ENCODE peak calls at places on chromosome 12, in ten cellular contexts. G is left ventricle myocardium inferior; P is brain microvascular endothelial cell; D is CD8-positive, alpha-beta T cell; N is uterus; Q is bronchial epithelial cell; E is fibroblast of mammary gland; J is psoas muscle; I is IMR-90; K is Panc1. C is an unnamed sample.

GRCh38 chr12:13724136-13724535 is 257.3 kb downstream of the GRIN2B start:
- DNase-seq in D (no peak), E (no peak), G (no peak), N (no peak), K (no peak), I (no peak), J (no peak), Q (no peak), P (no peak), C (no peak)

GRCh38 chr12:23421556-23421955 is 527.9 kb downstream of the SOX5 start:
- DNase-seq in J (no peak), E (no peak), N (no peak), I (no peak), D (no peak), K (no peak), G (no peak), P (no peak), Q (peak; percentile 11), C (no peak)

GRCh38 chr12:19710811-19711793 is 271.8 kb downstream of the AEBP2 start:
- DNase-seq in E (peak; percentile 51), P (peak; percentile 5), G (no peak), K (no peak), I (no peak), N (no peak), J (no peak), D (no peak), Q (no peak), C (no peak)

GRCh38 chr12:88390811-88391210 is 189.5 kb downstream of the KITLG start:
- DNase-seq in G (no peak), K (no peak), P (no peak), E (peak; percentile 55), J (no peak), I (no peak), D (no peak), N (no peak), Q (no peak), C (no peak)

GRCh38 chr12:6090786-6091185 is 33.7 kb downstream of the VWF start:
- DNase-seq in D (no peak), K (no peak), P (no peak), Q (peak; percentile 46), I (peak; percentile 90), E (peak; percentile 57), J (no peak), G (peak; percentile 35), N (peak; percentile 61), C (no peak)

GRCh38 chr12:52848661-52849255 is at the start of gene KRT78:
- DNase-seq in N (no peak), Q (no peak), K (no peak), E (no peak), I (no peak), G (no peak), P (no peak), J (no peak), D (no peak), C (no peak)

GRCh38 chr12:44245932-44246331 is 410.1 kb downstream of the TMEM117 start:
- DNase-seq in G (no peak), E (no peak), J (no peak), P (no peak), I (no peak), D (no peak), Q (no peak), N (no peak), K (no peak), C (no peak)

GRCh38 chr12:115174928-115175327 is 491.0 kb upstream of the TBX3 start:
- DNase-seq in J (no peak), I (no peak), D (no peak), P (no peak), N (no peak), G (no peak), Q (no peak), E (no peak), K (no peak), C (no peak)

GRCh38 chr12:115341442-115341841 is 657.5 kb upstream of the TBX3 start:
- DNase-seq in N (peak; percentile 93), E (peak; percentile 100), J (peak; percentile 79), P (peak; percentile 99), G (peak; percentile 53), D (no peak), K (peak; percentile 84), I (peak; percentile 100), Q (peak; percentile 98), C (peak; percentile 99)

GRCh38 chr12:113443030-113443539 is 20.9 kb downstream of the SDSL start:
- DNase-seq in N (no peak), P (no peak), K (no peak), G (no peak), Q (no peak), I (no peak), E (no peak), D (no peak), J (no peak), C (no peak)

GRCh38 chr12:86154620-86155019 is 101.6 kb downstream of the MGAT4C start:
- DNase-seq in Q (no peak), J (no peak), G (no peak), N (no peak), K (no peak), E (no peak), P (no peak), D (no peak), I (no peak), C (no peak)

GRCh38 chr12:11795910-11796459 is 146.5 kb downstream of the ETV6 start:
- DNase-seq in Q (peak; percentile 97), J (no peak), E (peak; percentile 53), G (no peak), N (no peak), I (peak; percentile 91), K (peak; percentile 13), D (no peak), P (peak; percentile 82), C (peak; percentile 72)

DNA sequence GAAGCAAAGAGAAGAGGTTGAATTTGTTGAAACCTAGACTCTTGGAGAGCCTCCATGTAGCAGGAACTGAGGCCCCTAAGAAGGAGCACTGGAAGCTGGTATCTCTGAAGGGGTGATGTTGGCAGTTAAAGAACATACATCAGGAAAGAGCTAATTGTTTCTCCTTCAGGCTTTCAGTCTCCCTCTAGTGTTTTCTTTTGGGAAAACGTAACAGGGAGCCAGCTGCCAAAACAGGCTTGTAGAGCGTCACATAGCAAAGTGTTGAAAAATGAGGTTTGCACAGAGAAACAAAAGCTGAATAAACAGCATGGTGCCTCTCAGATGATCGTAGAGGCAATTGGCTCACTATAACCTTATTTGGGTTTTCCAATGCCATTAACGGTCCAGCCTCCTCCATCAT is 46.9 kb upstream of the CAND1 start:
- DNase-seq in E (peak; percentile 8), I (peak; percentile 10), P (peak; percentile 33), J (no peak), Q (peak; percentile 54), N (no peak), G (no peak), D (no peak), K (no peak), C (peak; percentile 25)
- TF ChIP-seq CTCF in E (peak; percentile 36), I (peak; percentile 18), P (peak; percentile 62), J (no peak), Q (peak; percentile 70), N (no peak), G (peak; percentile 52), D (no peak), K (peak; percentile 64), C (peak; percentile 44)

DNA sequence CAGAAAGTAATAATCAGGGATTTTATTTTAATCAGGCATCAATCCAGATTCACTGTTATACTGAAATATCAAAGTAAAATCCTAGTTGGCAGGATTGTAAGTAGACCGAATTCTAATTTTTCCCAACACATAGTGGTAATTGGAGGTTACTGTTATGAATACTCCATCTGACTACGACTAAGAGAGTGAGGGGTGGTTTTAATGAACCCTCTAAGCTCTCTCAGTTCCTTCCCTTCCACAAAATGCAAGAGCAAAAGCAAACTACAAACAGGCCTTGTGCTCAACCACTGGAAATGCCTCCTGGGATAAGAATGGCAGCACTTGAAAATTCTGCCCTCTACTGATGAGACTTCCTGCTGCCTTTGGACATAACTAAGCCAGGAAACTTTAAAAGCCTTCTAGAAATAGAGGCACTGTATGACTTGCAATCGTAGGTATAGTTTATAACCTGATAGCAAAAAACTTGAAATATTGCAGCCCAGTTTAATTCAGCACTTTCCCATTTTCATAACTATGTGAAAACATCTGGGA is 184.8 kb downstream of the SLC16A7 start:
- DNase-seq in K (no peak), Q (peak; percentile 63), D (no peak), J (no peak), I (peak; percentile 47), N (no peak), E (peak; percentile 69), G (no peak), P (peak; percentile 25), C (peak; percentile 22)
- TF ChIP-seq CTCF in K (no peak), Q (peak; percentile 65), D (no peak), J (no peak), I (peak; percentile 32), N (no peak), E (peak; percentile 66), G (peak; percentile 55), P (peak; percentile 65), C (peak; percentile 73)

DNA sequence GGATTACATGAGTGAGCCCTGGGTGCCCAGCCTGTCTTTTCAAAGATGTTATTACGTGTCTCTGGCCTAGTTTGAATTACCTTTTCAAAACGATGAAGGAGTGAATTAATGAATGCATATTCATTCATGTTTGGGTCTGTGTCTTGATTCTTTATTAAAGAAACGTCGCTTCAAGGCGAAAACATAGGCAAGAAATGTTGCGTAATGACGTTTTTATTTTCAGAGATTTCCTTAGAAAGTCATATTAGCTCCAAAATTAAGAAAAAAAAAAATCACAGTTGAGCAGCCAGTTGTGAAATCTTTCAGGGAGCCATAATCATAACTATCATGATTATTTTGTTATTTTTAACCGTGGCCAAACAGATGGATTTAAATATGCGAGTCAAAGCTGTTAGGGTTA is 3.5 kb downstream of the PPFIBP1 start:
- DNase-seq in N (no peak), G (no peak), I (no peak), P (no peak), K (no peak), D (no peak), Q (no peak), J (no peak), E (no peak), C (no peak)
- TF ChIP-seq CTCF in N (no peak), G (no peak), I (no peak), P (no peak), K (no peak), D (no peak), Q (no peak), J (no peak), E (no peak), C (no peak)

GRCh38 chr12:123813349-123813748 is 51.2 kb downstream of the DNAH10 start:
- DNase-seq in K (no peak), I (peak; percentile 12), E (peak; percentile 81), G (no peak), P (no peak), N (no peak), D (no peak), Q (peak; percentile 4), J (no peak), C (peak; percentile 4)

GRCh38 chr12:123807670-123808069 is 45.6 kb downstream of the DNAH10 start:
- DNase-seq in J (no peak), P (no peak), N (no peak), Q (no peak), K (no peak), I (no peak), E (no peak), G (no peak), D (no peak), C (no peak)

GRCh38 chr12:123805119-123805518 is 43.0 kb downstream of the DNAH10 start:
- DNase-seq in P (no peak), E (no peak), I (no peak), Q (no peak), D (no peak), N (no peak), K (no peak), J (no peak), G (no peak), C (no peak)

GRCh38 chr12:123807002-123807401 is 44.9 kb downstream of the DNAH10 start:
- DNase-seq in K (no peak), D (no peak), G (no peak), E (no peak), J (no peak), Q (no peak), I (no peak), N (no peak), P (no peak), C (no peak)

GRCh38 chr12:123808167-123808566 is 46.1 kb downstream of the DNAH10 start:
- DNase-seq in I (peak; percentile 7), Q (peak; percentile 16), K (no peak), G (no peak), N (no peak), J (no peak), P (peak; percentile 25), E (peak; percentile 15), D (no peak), C (no peak)
- TF ChIP-seq CTCF in I (peak; percentile 35), Q (peak; percentile 31), K (peak; percentile 69), G (peak; percentile 30), N (no peak), J (no peak), P (peak; percentile 58), E (peak; percentile 31), D (no peak), C (peak; percentile 65)